ENCODE peak calls at places on chromosomes 3 and 15, in seven cellular contexts. Q, D, Z, R, W, S and N are unnamed samples.

GRCh38 chr15:89845305-89845893 is 30.7 kb upstream of the ANPEP start:
- DNase-seq in W (no peak), Z (no peak), R (no peak), D (peak), S (no peak), Q (no peak), N (no peak)

GRCh38 chr15:23869391-23869790 is 182.3 kb upstream of the NDN start:
- DNase-seq in R (no peak), W (peak), S (no peak), Q (no peak), Z (no peak), D (no peak), N (no peak)

GRCh38 chr15:101813803-101814534 is 2.0 kb downstream of the OR4F15 start:
- DNase-seq in D (peak), R (no peak), S (no peak), Q (no peak), Z (no peak), W (no peak), N (no peak)

GRCh38 chr3:98843301-98843959 is 58.1 kb downstream of the DCBLD2 start:
- DNase-seq in S (no peak), D (peak), Z (no peak), Q (no peak), W (no peak), R (no peak), N (no peak)

GRCh38 chr3:31704651-31705179 is 172.0 kb downstream of the STT3B start:
- DNase-seq in Z (no peak), R (peak), D (peak), W (peak), Q (no peak), S (no peak), N (no peak)

GRCh38 chr15:63080638-63081250 is 38.2 kb downstream of the TPM1 start:
- DNase-seq in W (no peak), S (no peak), R (no peak), Q (no peak), D (no peak), Z (no peak), N (no peak)

GRCh38 chr15:67107014-67107812 is 41.8 kb downstream of the SMAD3 start:
- DNase-seq in S (no peak), Q (peak), R (peak), D (peak), Z (no peak), W (peak), N (no peak)

GRCh38 chr3:57518276-57518914 is 25.7 kb downstream of the DNAH12 start:
- DNase-seq in Q (no peak), Z (no peak), R (no peak), S (no peak), D (no peak), W (no peak), N (no peak)

GRCh38 chr3:112327371-112327951 is 5.5 kb upstream of the CD200 start:
- DNase-seq in S (peak), Q (peak), D (peak), Z (no peak), R (no peak), W (peak), N (peak)

GRCh38 chr15:43920815-43921214 is 94.0 kb downstream of the WDR76 start:
- DNase-seq in S (no peak), R (no peak), Z (no peak), D (no peak), W (no peak), Q (peak), N (no peak)

GRCh38 chr3:38722760-38723568 is 73.5 kb upstream of the SCN5A start:
- DNase-seq in R (no peak), W (no peak), S (no peak), D (peak), Z (no peak), Q (no peak), N (no peak)

GRCh38 chr15:37789881-37790280 is 144.6 kb upstream of the TMCO5A start:
- DNase-seq in R (no peak), Q (no peak), S (no peak), Z (no peak), W (no peak), D (peak), N (no peak)

GRCh38 chr3:185210621-185211157 is 43.2 kb downstream of the EHHADH start:
- DNase-seq in Z (no peak), W (peak), Q (no peak), R (no peak), D (no peak), S (no peak), N (no peak)

GRCh38 chr15:71437404-71437803 is 322.1 kb downstream of the THSD4 start:
- DNase-seq in Z (no peak), Q (no peak), R (no peak), W (no peak), S (no peak), D (no peak), N (no peak)

GRCh38 chr3:195699148-195699771 is 21.5 kb upstream of the MUC20 start:
- DNase-seq in Q (no peak), D (no peak), R (no peak), S (no peak), W (no peak), Z (peak), N (no peak)

GRCh38 chr3:134795776-134796312 is 784 bp downstream of the EPHB1 start:
- DNase-seq in W (no peak), Z (no peak), Q (no peak), R (no peak), S (no peak), D (no peak), N (no peak)

GRCh38 chr15:76903251-76903681 is 1.9 kb downstream of the SCAPER start:
- DNase-seq in Q (peak), W (no peak), Z (no peak), R (no peak), D (peak), S (peak), N (peak)

GRCh38 chr3:2837233-2837632 is 272.9 kb downstream of the IL5RA start:
- DNase-seq in Z (no peak), R (no peak), D (no peak), S (no peak), Q (no peak), W (peak), N (no peak)

GRCh38 chr3:13528217-13528801 is 20.6 kb upstream of the FBLN2 start:
- DNase-seq in Q (no peak), S (no peak), Z (no peak), W (peak), D (no peak), R (no peak), N (no peak)

GRCh38 chr15:47184003-47184404 is 533.3 kb upstream of the SEMA6D start:
- DNase-seq in W (peak), D (no peak), R (no peak), S (no peak), Q (no peak), Z (no peak), N (peak)

GRCh38 chr3:11306815-11307589 is 34.8 kb downstream of the ATG7 start:
- DNase-seq in S (no peak), Q (peak), Z (no peak), R (no peak), D (no peak), W (no peak), N (no peak)

GRCh38 chr3:122727766-122728165 is 47.1 kb downstream of the PARP14 start:
- DNase-seq in Z (no peak), S (no peak), R (no peak), Q (no peak), D (no peak), W (no peak), N (no peak)

GRCh38 chr3:106119691-106120090 is 250.9 kb upstream of the CBLB start:
- DNase-seq in Z (no peak), Q (no peak), S (no peak), R (no peak), W (no peak), D (peak), N (no peak)

GRCh38 chr3:177263615-177264365 is 66.5 kb upstream of the TBL1XR1 start:
- DNase-seq in S (no peak), Z (no peak), D (peak), W (no peak), R (no peak), Q (no peak), N (no peak)

GRCh38 chr3:94869059-94869547 is 806.2 kb downstream of the NSUN3 start:
- DNase-seq in Z (no peak), Q (no peak), W (no peak), S (no peak), R (no peak), D (no peak), N (no peak)
- TF ChIP-seq CTCF in Z (no peak), Q (no peak), W (no peak), S (no peak), R (no peak), D (no peak), N (no peak)

DNA sequence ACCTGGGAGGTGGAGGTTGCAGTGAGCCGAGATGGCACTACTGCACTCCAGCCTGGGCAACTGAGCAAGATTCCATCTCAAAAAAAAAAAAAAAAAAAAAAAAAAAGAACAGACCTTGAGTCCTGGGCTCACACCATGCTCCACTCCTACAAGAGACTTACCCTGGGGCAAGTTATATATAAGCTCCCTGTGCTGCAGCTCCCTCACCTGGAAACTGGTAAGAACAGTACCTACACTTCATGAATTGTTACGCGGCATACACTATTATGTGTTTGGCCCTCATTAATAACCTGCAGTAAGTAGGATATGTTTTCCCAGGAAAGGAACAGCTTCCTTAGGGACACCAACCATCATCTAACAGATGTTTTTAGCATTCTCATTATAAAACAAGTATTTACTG is 119.6 kb downstream of the FMN1 start:
- DNase-seq in Z (no peak), S (peak), D (no peak), Q (no peak), W (no peak), R (no peak), N (no peak)
- TF ChIP-seq CTCF in Z (no peak), S (no peak), D (no peak), Q (no peak), W (no peak), R (no peak), N (no peak)

GRCh38 chr15:85009435-85009834 is 27.8 kb downstream of the PDE8A start:
- DNase-seq in D (no peak), W (no peak), Q (no peak), S (no peak), R (no peak), Z (no peak), N (no peak)
- TF ChIP-seq CTCF in D (no peak), W (no peak), Q (no peak), S (no peak), R (no peak), Z (no peak), N (no peak)

GRCh38 chr3:53043738-53044137 is 2.1 kb downstream of the SFMBT1 start:
- DNase-seq in W (no peak), R (no peak), S (no peak), Z (no peak), D (no peak), Q (no peak), N (no peak)

GRCh38 chr3:53045107-53045783 is 628 bp downstream of the SFMBT1 start:
- DNase-seq in D (peak), S (peak), Q (peak), Z (no peak), W (peak), R (peak), N (peak)

GRCh38 chr3:53045784-53046170 is at the start of gene SFMBT1:
- DNase-seq in S (peak), W (peak), R (peak), Z (no peak), D (no peak), Q (peak), N (peak)

GRCh38 chr3:53044371-53045106 is 1.3 kb downstream of the SFMBT1 start:
- DNase-seq in R (peak), D (peak), Q (peak), S (peak), Z (no peak), W (no peak), N (peak)

GRCh38 chr3:53046171-53047170 is 598 bp upstream of the SFMBT1 start:
- DNase-seq in R (peak), W (peak), Q (peak), Z (no peak), S (peak), D (no peak), N (peak)
- TF ChIP-seq CTCF in R (peak), W (no peak), Q (peak), Z (peak), S (peak), D (peak), N (peak)